ENCODE peak calls at places on chromosome 15, in four cellular contexts. P, W, X and S are unnamed samples.

GRCh38 chr15:60751985-60752952 is 273.3 kb upstream of the ICE2 start:
- DNase-seq in P (peak), W (no peak), X (no peak), S (no peak)

GRCh38 chr15:95131071-95131683 is 899.8 kb downstream of the MCTP2 start:
- DNase-seq in P (no peak), W (no peak), X (no peak), S (no peak)

GRCh38 chr15:65870889-65871533 is 1.7 kb downstream of the RAB11A start:
- DNase-seq in P (peak), W (peak), X (no peak), S (no peak)

GRCh38 chr15:34217587-34218225 is 7.1 kb upstream of the EMC4 start:
- DNase-seq in P (no peak), W (peak), X (no peak), S (no peak)

GRCh38 chr15:101723161-101723873 is 956 bp downstream of the TARS3 start:
- DNase-seq in P (no peak), W (no peak), X (no peak), S (no peak)

GRCh38 chr15:65404196-65404872 is 18.4 kb downstream of the IGDCC4 start:
- DNase-seq in P (no peak), W (no peak), X (no peak), S (no peak)

GRCh38 chr15:77044228-77045042 is 26.5 kb downstream of the TSPAN3 start:
- DNase-seq in P (no peak), W (no peak), X (no peak), S (no peak)

GRCh38 chr15:31489801-31490646 is 163.4 kb downstream of the KLF13 start:
- DNase-seq in P (peak), W (peak), X (no peak), S (peak)

GRCh38 chr15:80512729-80513670 is 108.8 kb downstream of the ARNT2 start:
- DNase-seq in P (peak), W (no peak), X (no peak), S (peak)

GRCh38 chr15:85579011-85579701 is 198.8 kb downstream of the AKAP13 start:
- DNase-seq in P (no peak), W (no peak), X (no peak), S (no peak)

GRCh38 chr15:55357774-55358173 is 38.8 kb downstream of the PIGB start:
- DNase-seq in P (no peak), W (no peak), X (no peak), S (no peak)

GRCh38 chr15:59590027-59590426 is 21.6 kb upstream of the GCNT3 start:
- DNase-seq in P (no peak), W (no peak), X (no peak), S (no peak)

GRCh38 chr15:84752700-84753099 is 4.3 kb downstream of the ZNF592 start:
- DNase-seq in P (peak), W (no peak), X (no peak), S (no peak)

GRCh38 chr15:68277131-68277604 is 377 bp upstream of the FEM1B start:
- DNase-seq in P (no peak), W (no peak), X (no peak), S (no peak)

GRCh38 chr15:42403389-42403788 is 44.1 kb downstream of the CAPN3 start:
- DNase-seq in P (no peak), W (no peak), X (no peak), S (no peak)

GRCh38 chr15:98942966-98943584 is 64.5 kb downstream of the PGPEP1L start:
- DNase-seq in P (no peak), W (no peak), X (no peak), S (no peak)

GRCh38 chr15:38563723-38564519 is 693 bp downstream of the RASGRP1 start:
- DNase-seq in P (no peak), W (peak), X (no peak), S (peak)

GRCh38 chr15:52114656-52115055 is 2.1 kb upstream of the BCL2L10 start:
- DNase-seq in P (no peak), W (no peak), X (no peak), S (no peak)

GRCh38 chr15:95018888-95019545 is 787.7 kb downstream of the MCTP2 start:
- DNase-seq in P (no peak), W (no peak), X (no peak), S (no peak)

GRCh38 chr15:84824260-84824690 is 7.1 kb downstream of the ALPK3 start:
- DNase-seq in P (peak), W (no peak), X (no peak), S (no peak)

GRCh38 chr15:85730001-85730820 is 64.5 kb downstream of the KLHL25 start:
- DNase-seq in P (peak), W (peak), X (no peak), S (peak)

GRCh38 chr15:61169904-61170695 is 59.0 kb downstream of the RORA start:
- DNase-seq in P (no peak), W (no peak), X (no peak), S (no peak)

GRCh38 chr15:25691544-25692430 is 171.3 kb downstream of the ATP10A start:
- DNase-seq in P (no peak), W (no peak), X (no peak), S (no peak)

GRCh38 chr15:73872370-73872769 is 994 bp upstream of the TBC1D21 start:
- DNase-seq in P (no peak), W (no peak), X (no peak), S (no peak)

GRCh38 chr15:76994971-76995945 is at the start of gene PSTPIP1:
- DNase-seq in P (no peak), W (no peak), X (no peak), S (no peak)

GRCh38 chr15:32872606-32873291 is 154.9 kb downstream of the GREM1 start:
- DNase-seq in P (no peak), W (no peak), X (no peak), S (no peak)

GRCh38 chr15:74958320-74958907 is 1.8 kb upstream of the RPP25 start:
- DNase-seq in P (peak), W (no peak), X (no peak), S (no peak)
- TF ChIP-seq POLR2A in P (no peak), W (no peak), X (no peak), S (no peak)

GRCh38 chr15:67105991-67106763 is 40.8 kb downstream of the SMAD3 start:
- DNase-seq in P (no peak), W (no peak), X (no peak), S (no peak)
- TF ChIP-seq FOSL1 in P (no peak), W (no peak), X (no peak), S (no peak)

GRCh38 chr15:74901612-74902063 is 5.0 kb downstream of the FAM219B start:
- DNase-seq in P (peak), W (peak), X (no peak), S (no peak)
- TF ChIP-seq POLR2A in P (peak), W (no peak), X (no peak), S (no peak)

DNA sequence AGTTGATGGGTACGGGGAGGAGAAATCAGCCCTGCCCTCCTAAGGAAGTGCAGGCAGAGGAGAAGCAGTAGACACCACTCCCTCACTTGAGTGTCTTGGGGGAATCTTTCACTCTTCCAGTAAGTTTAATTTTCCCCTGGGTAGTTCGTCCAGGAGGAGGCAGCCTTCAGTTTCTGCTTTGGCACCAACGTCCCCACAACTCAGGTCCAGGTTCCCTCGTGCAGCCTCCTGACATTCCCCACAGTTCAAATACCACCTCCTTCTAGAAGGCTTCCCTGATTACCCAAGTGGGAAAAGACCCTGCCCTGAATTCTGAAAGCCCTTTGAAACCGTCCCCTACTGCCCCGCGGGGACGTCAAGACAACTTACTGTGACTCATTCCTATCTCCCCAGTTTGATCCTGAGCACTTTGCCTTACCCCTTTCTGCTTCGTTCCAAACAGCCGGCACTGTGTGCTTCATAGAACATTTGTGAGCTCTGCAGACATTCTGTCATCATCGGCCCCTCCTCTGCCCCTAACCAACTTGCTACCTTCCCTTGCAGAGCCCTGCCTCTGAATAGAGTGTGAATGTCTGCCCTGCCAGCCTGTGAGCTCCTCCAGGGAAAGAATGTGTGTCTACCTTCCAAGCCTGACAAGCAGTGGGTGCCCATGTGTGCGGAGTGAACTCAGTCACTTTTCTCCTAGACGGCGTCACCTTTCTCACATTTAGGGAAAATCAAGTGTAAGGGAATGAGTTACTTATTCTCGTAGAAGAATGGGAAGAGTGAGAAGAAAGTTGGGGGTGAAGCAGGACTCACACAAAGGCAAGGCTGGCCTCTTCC is 14.5 kb upstream of the SRP14 start:
- DNase-seq in P (no peak), W (no peak), X (no peak), S (no peak)
- TF ChIP-seq FOSL1 in P (no peak), W (peak), X (no peak), S (no peak)

GRCh38 chr15:75738647-75739325 is 26.1 kb upstream of the CSPG4 start:
- DNase-seq in P (peak), W (peak), X (peak), S (peak)
- TF ChIP-seq POLR2A in P (no peak), W (peak), X (no peak), S (no peak)

GRCh38 chr15:69578792-69579587 is 126.4 kb downstream of the RPLP1 start:
- DNase-seq in P (no peak), W (no peak), X (no peak), S (no peak)
- TF ChIP-seq FOSL1 in P (no peak), W (no peak), X (no peak), S (no peak)

DNA sequence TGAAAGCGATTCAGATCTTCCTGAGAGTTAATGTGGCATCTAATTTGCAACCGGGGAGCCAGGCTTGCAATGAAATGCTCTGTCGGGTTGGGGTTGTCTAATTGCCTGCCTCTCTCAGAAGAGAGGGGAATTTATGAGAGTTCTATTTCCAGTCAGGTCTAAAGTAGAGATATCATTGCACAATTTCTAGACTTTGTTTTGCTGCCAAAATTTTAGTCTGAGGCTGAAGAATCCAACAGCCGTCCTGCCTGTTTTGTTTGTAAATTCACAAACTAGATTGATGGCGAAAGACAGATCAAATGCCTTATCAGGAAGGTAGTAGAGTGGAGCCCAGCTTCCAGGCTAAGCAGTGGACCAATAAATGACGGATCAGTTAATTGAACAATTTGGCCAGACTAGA is 630 bp downstream of the LIPC start:
- DNase-seq in P (no peak), W (no peak), X (no peak), S (no peak)
- TF ChIP-seq POLR2A in P (no peak), W (no peak), X (no peak), S (no peak)

GRCh38 chr15:64111679-64112050 is 15.9 kb downstream of the SNX1 start:
- DNase-seq in P (peak), W (no peak), X (no peak), S (no peak)
- TF ChIP-seq FOSL1 in P (no peak), W (no peak), X (no peak), S (no peak)

GRCh38 chr15:90660195-90660995 is 56.8 kb upstream of the BLM start:
- DNase-seq in P (no peak), W (peak), X (no peak), S (no peak)

GRCh38 chr15:90666135-90666909 is 50.8 kb upstream of the BLM start:
- DNase-seq in P (no peak), W (no peak), X (no peak), S (no peak)

GRCh38 chr15:90664650-90665287 is 52.4 kb upstream of the BLM start:
- DNase-seq in P (peak), W (no peak), X (no peak), S (no peak)

GRCh38 chr15:90667063-90667754 is 49.9 kb upstream of the BLM start:
- DNase-seq in P (no peak), W (no peak), X (no peak), S (no peak)

DNA sequence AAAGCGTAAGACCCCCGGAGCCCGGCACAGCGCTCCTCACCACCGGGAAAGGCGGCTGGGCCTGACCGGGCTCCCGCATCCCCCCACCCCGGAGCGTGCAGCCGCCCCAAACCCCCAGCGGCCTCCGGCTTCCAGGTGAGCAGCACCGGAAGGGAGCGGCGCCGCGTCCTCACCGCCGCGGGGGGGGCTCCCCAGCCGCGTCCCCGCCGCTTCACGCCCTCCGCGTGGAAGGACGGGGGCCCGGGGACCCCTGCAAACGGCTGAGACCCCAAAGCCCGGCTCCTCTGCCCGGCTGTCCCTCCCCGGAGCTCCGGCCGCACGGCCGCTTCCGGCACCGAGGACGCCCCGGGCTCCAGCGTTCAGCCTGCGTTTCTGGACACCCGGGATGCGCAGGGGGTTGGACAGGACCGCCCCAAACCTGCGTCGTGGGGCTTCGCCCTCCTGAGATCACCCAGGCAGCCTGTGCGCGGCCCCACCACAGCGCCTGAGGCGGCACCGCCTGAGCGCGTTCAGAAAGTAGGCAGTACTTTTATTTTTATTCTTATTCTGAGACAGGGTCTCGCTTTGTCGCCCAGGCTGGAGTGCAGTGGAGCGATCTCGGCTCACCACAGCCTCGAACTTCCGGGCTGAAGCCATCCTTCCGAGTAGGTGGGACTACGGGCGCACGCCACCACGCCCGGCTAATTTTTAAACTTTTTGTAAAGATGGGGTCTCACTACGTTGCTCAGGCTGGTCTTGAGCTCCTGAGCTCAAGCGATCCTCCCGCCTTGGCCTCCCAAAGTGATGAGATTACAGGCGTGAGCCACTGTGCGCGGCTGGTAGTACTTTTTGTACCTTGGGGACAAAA is 51.6 kb upstream of the BLM start:
- DNase-seq in P (peak), W (peak), X (no peak), S (peak)
- TF ChIP-seq POLR2A in P (no peak), W (peak), X (no peak), S (peak)